ENCODE peak calls at places on chromosomes 1 and 21, in four cellular contexts. E is GF-D8, O is T-helper 1 cell, X is Calu3. P is an unnamed sample.

GRCh38 chr1:84946631-84947030 is 50.3 kb downstream of the MCOLN2 start:
- DNase-seq in E (no peak), O (no peak), X (no peak), P (no peak)

GRCh38 chr21:37322084-37322483 is 44.5 kb upstream of the DYRK1A start:
- DNase-seq in E (no peak), O (no peak), X (no peak), P (no peak)

GRCh38 chr1:219876798-219877209 is 51.6 kb downstream of the SLC30A10 start:
- DNase-seq in E (no peak), O (no peak), X (peak), P (no peak)

GRCh38 chr1:154937988-154938386 is 1.5 kb upstream of the PMVK start:
- DNase-seq in E (no peak), O (no peak), X (no peak), P (no peak)

GRCh38 chr1:221776495-221777413 is 34.9 kb upstream of the DUSP10 start:
- DNase-seq in E (no peak), O (no peak), X (no peak), P (no peak)

GRCh38 chr1:40047769-40048168 is 7.2 kb downstream of the CAP1 start:
- DNase-seq in E (no peak), O (no peak), X (no peak), P (no peak)

GRCh38 chr1:203199481-203200058 is 13.1 kb upstream of the CHI3L1 start:
- DNase-seq in E (no peak), O (no peak), X (no peak), P (no peak)

GRCh38 chr1:31834501-31834900 is 18.7 kb upstream of the SPOCD1 start:
- DNase-seq in E (no peak), O (no peak), X (no peak), P (no peak)

GRCh38 chr1:202310746-202311145 is 31.0 kb downstream of the UBE2T start:
- DNase-seq in E (no peak), O (no peak), X (no peak), P (no peak)

GRCh38 chr1:27594542-27595510 is 9.1 kb downstream of the AHDC1 start:
- DNase-seq in E (no peak), O (no peak), X (no peak), P (no peak)

GRCh38 chr1:234915923-234916675 is 212.5 kb downstream of the TOMM20 start:
- DNase-seq in E (peak), O (no peak), X (no peak), P (no peak)

GRCh38 chr1:222413436-222413835 is 134.5 kb downstream of the HHIPL2 start:
- DNase-seq in E (no peak), O (no peak), X (no peak), P (no peak)

GRCh38 chr1:26772687-26773086 is 15.1 kb upstream of the PIGV start:
- DNase-seq in E (no peak), O (no peak), X (no peak), P (no peak)

GRCh38 chr1:55073187-55073916 is 34.0 kb downstream of the PCSK9 start:
- DNase-seq in E (no peak), O (no peak), X (no peak), P (no peak)

GRCh38 chr1:18012686-18013085 is 94.9 kb upstream of the IGSF21 start:
- DNase-seq in E (no peak), O (no peak), X (no peak), P (no peak)

GRCh38 chr1:150148834-150149489 is 754 bp upstream of the PLEKHO1 start:
- DNase-seq in E (no peak), O (no peak), X (no peak), P (no peak)

GRCh38 chr21:37983336-37984095 is 67.3 kb upstream of the KCNJ6 start:
- DNase-seq in E (no peak), O (no peak), X (no peak), P (no peak)

GRCh38 chr1:211340622-211341487 is 14.2 kb downstream of the TRAF5 start:
- DNase-seq in E (no peak), O (no peak), X (no peak), P (no peak)

GRCh38 chr1:23590058-23590783 is 30.9 kb upstream of the ID3 start:
- DNase-seq in E (no peak), O (no peak), X (no peak), P (no peak)

GRCh38 chr1:4650486-4650885 is 3.9 kb upstream of the AJAP1 start:
- DNase-seq in E (no peak), O (no peak), X (no peak), P (no peak)

GRCh38 chr1:2355408-2356261 is 35.7 kb downstream of the MORN1 start:
- DNase-seq in E (no peak), O (peak), X (no peak), P (no peak)

GRCh38 chr1:20588634-20589225 is at the start of gene CDA:
- DNase-seq in E (no peak), O (no peak), X (peak), P (no peak)

GRCh38 chr1:9877962-9878361 is 32.1 kb downstream of the CTNNBIP1 start:
- DNase-seq in E (no peak), O (no peak), X (peak), P (no peak)

GRCh38 chr1:199112365-199112764 is 473.5 kb downstream of the PTPRC start:
- DNase-seq in E (no peak), O (no peak), X (no peak), P (no peak)

GRCh38 chr1:1246230-1246600 is 307 bp downstream of the C1QTNF12 start:
- DNase-seq in E (no peak), O (no peak), X (no peak), P (no peak)

GRCh38 chr1:185934476-185935189 is 200.4 kb downstream of the HMCN1 start:
- DNase-seq in E (no peak), O (no peak), X (no peak), P (no peak)

GRCh38 chr1:204398197-204399125 is 13.2 kb downstream of the PPP1R15B start:
- DNase-seq in E (peak), O (peak), X (peak), P (peak)

GRCh38 chr1:15703562-15703961 is 19.4 kb downstream of the PLEKHM2 start:
- DNase-seq in E (no peak), O (no peak), X (no peak), P (no peak)

GRCh38 chr1:55932402-55932801 is 647.0 kb downstream of the PLPP3 start:
- DNase-seq in E (no peak), O (no peak), X (no peak), P (no peak)

GRCh38 chr1:26701995-26702679 is 6.3 kb downstream of the ARID1A start:
- DNase-seq in E (no peak), O (no peak), X (no peak), P (no peak)

GRCh38 chr1:74505133-74505532 is 7.3 kb downstream of the LRRC53 start:
- DNase-seq in E (no peak), O (no peak), X (no peak), P (no peak)

GRCh38 chr21:36579898-36580297 is 100.0 kb upstream of the CLDN14 start:
- DNase-seq in E (no peak), O (no peak), X (no peak), P (no peak)

GRCh38 chr1:241063281-241063680 is 293.7 kb downstream of the RGS7 start:
- DNase-seq in E (no peak), O (no peak), X (no peak), P (no peak)